ENCODE peak calls at places on chromosomes 11 and 22, in ten cellular contexts. One of them, this sample, is unnamed.

GRCh38 chr22:27329471-27329870 is 472.1 kb downstream of the MN1 start:
- DNase-seq in NCI-H1105: no peak
- DNase-seq in psoas muscle: no peak
- DNase-seq in stimulated activated CD4-positive, alpha-beta T cell treated with anti-CD3 and anti-CD28 coated beads, Interleukin-2, amount 100 ng/mL, for 48 hours: no peak
- DNase-seq in activated CD8-positive, alpha-beta memory T cell treated with anti-CD3 and anti-CD28 coated beads, Interleukin-2, amount 50 U/mL, for 48 hours: no peak
- DNase-seq in Peyer's patch: no peak
- DNase-seq in CD8-positive, alpha-beta T cell: no peak
- DNase-seq in GM04504: no peak
- DNase-seq in HEK293T: no peak
- DNase-seq in stimulated activated CD8-positive, alpha-beta memory T cell treated with anti-CD3 and anti-CD28 coated beads, Interleukin-15, amount 100 ng/mL, for 24 hours: no peak
- DNase-seq in this sample: no peak

GRCh38 chr11:29432719-29433325 is 584.0 kb downstream of the KCNA4 start:
- DNase-seq in NCI-H1105: no peak
- DNase-seq in psoas muscle: no peak
- DNase-seq in stimulated activated CD4-positive, alpha-beta T cell treated with anti-CD3 and anti-CD28 coated beads, Interleukin-2, amount 100 ng/mL, for 48 hours: no peak
- DNase-seq in activated CD8-positive, alpha-beta memory T cell treated with anti-CD3 and anti-CD28 coated beads, Interleukin-2, amount 50 U/mL, for 48 hours: no peak
- DNase-seq in Peyer's patch: no peak
- DNase-seq in CD8-positive, alpha-beta T cell: no peak
- DNase-seq in GM04504: no peak
- DNase-seq in HEK293T: peak
- DNase-seq in stimulated activated CD8-positive, alpha-beta memory T cell treated with anti-CD3 and anti-CD28 coated beads, Interleukin-15, amount 100 ng/mL, for 24 hours: no peak
- DNase-seq in this sample: peak

GRCh38 chr22:49965291-49966040 is 4.9 kb downstream of the PIM3 start:
- DNase-seq in NCI-H1105: no peak
- DNase-seq in psoas muscle: peak
- DNase-seq in stimulated activated CD4-positive, alpha-beta T cell treated with anti-CD3 and anti-CD28 coated beads, Interleukin-2, amount 100 ng/mL, for 48 hours: no peak
- DNase-seq in activated CD8-positive, alpha-beta memory T cell treated with anti-CD3 and anti-CD28 coated beads, Interleukin-2, amount 50 U/mL, for 48 hours: peak
- DNase-seq in Peyer's patch: peak
- DNase-seq in CD8-positive, alpha-beta T cell: no peak
- DNase-seq in GM04504: no peak
- DNase-seq in HEK293T: no peak
- DNase-seq in stimulated activated CD8-positive, alpha-beta memory T cell treated with anti-CD3 and anti-CD28 coated beads, Interleukin-15, amount 100 ng/mL, for 24 hours: no peak
- DNase-seq in this sample: no peak

GRCh38 chr11:29017941-29018340 is 909.8 kb downstream of the METTL15 start:
- DNase-seq in NCI-H1105: no peak
- DNase-seq in psoas muscle: no peak
- DNase-seq in stimulated activated CD4-positive, alpha-beta T cell treated with anti-CD3 and anti-CD28 coated beads, Interleukin-2, amount 100 ng/mL, for 48 hours: no peak
- DNase-seq in activated CD8-positive, alpha-beta memory T cell treated with anti-CD3 and anti-CD28 coated beads, Interleukin-2, amount 50 U/mL, for 48 hours: no peak
- DNase-seq in Peyer's patch: no peak
- DNase-seq in CD8-positive, alpha-beta T cell: no peak
- DNase-seq in GM04504: no peak
- DNase-seq in HEK293T: no peak
- DNase-seq in stimulated activated CD8-positive, alpha-beta memory T cell treated with anti-CD3 and anti-CD28 coated beads, Interleukin-15, amount 100 ng/mL, for 24 hours: no peak
- DNase-seq in this sample: no peak

GRCh38 chr11:121221801-121222200 is 70.8 kb upstream of the SC5D start:
- DNase-seq in NCI-H1105: no peak
- DNase-seq in psoas muscle: no peak
- DNase-seq in stimulated activated CD4-positive, alpha-beta T cell treated with anti-CD3 and anti-CD28 coated beads, Interleukin-2, amount 100 ng/mL, for 48 hours: no peak
- DNase-seq in activated CD8-positive, alpha-beta memory T cell treated with anti-CD3 and anti-CD28 coated beads, Interleukin-2, amount 50 U/mL, for 48 hours: no peak
- DNase-seq in Peyer's patch: no peak
- DNase-seq in CD8-positive, alpha-beta T cell: no peak
- DNase-seq in GM04504: no peak
- DNase-seq in HEK293T: no peak
- DNase-seq in stimulated activated CD8-positive, alpha-beta memory T cell treated with anti-CD3 and anti-CD28 coated beads, Interleukin-15, amount 100 ng/mL, for 24 hours: no peak
- DNase-seq in this sample: no peak

GRCh38 chr11:113806403-113806802 is 26.8 kb downstream of the CLDN25 start:
- DNase-seq in NCI-H1105: no peak
- DNase-seq in psoas muscle: no peak
- DNase-seq in stimulated activated CD4-positive, alpha-beta T cell treated with anti-CD3 and anti-CD28 coated beads, Interleukin-2, amount 100 ng/mL, for 48 hours: no peak
- DNase-seq in activated CD8-positive, alpha-beta memory T cell treated with anti-CD3 and anti-CD28 coated beads, Interleukin-2, amount 50 U/mL, for 48 hours: no peak
- DNase-seq in Peyer's patch: no peak
- DNase-seq in CD8-positive, alpha-beta T cell: no peak
- DNase-seq in GM04504: no peak
- DNase-seq in HEK293T: peak
- DNase-seq in stimulated activated CD8-positive, alpha-beta memory T cell treated with anti-CD3 and anti-CD28 coated beads, Interleukin-15, amount 100 ng/mL, for 24 hours: no peak
- DNase-seq in this sample: no peak

GRCh38 chr22:46650078-46650810 is 30.1 kb downstream of the GRAMD4 start:
- DNase-seq in NCI-H1105: no peak
- DNase-seq in psoas muscle: no peak
- DNase-seq in stimulated activated CD4-positive, alpha-beta T cell treated with anti-CD3 and anti-CD28 coated beads, Interleukin-2, amount 100 ng/mL, for 48 hours: no peak
- DNase-seq in activated CD8-positive, alpha-beta memory T cell treated with anti-CD3 and anti-CD28 coated beads, Interleukin-2, amount 50 U/mL, for 48 hours: no peak
- DNase-seq in Peyer's patch: no peak
- DNase-seq in CD8-positive, alpha-beta T cell: no peak
- DNase-seq in GM04504: no peak
- DNase-seq in HEK293T: no peak
- DNase-seq in stimulated activated CD8-positive, alpha-beta memory T cell treated with anti-CD3 and anti-CD28 coated beads, Interleukin-15, amount 100 ng/mL, for 24 hours: no peak
- DNase-seq in this sample: no peak

GRCh38 chr22:38740754-38741153 is 15.0 kb downstream of the SUN2 start:
- DNase-seq in NCI-H1105: no peak
- DNase-seq in psoas muscle: peak
- DNase-seq in stimulated activated CD4-positive, alpha-beta T cell treated with anti-CD3 and anti-CD28 coated beads, Interleukin-2, amount 100 ng/mL, for 48 hours: no peak
- DNase-seq in activated CD8-positive, alpha-beta memory T cell treated with anti-CD3 and anti-CD28 coated beads, Interleukin-2, amount 50 U/mL, for 48 hours: no peak
- DNase-seq in Peyer's patch: no peak
- DNase-seq in CD8-positive, alpha-beta T cell: no peak
- DNase-seq in GM04504: no peak
- DNase-seq in HEK293T: no peak
- DNase-seq in stimulated activated CD8-positive, alpha-beta memory T cell treated with anti-CD3 and anti-CD28 coated beads, Interleukin-15, amount 100 ng/mL, for 24 hours: no peak
- DNase-seq in this sample: no peak

GRCh38 chr11:83401506-83402225 is 115.5 kb upstream of the CCDC90B start:
- DNase-seq in NCI-H1105: no peak
- DNase-seq in psoas muscle: no peak
- DNase-seq in stimulated activated CD4-positive, alpha-beta T cell treated with anti-CD3 and anti-CD28 coated beads, Interleukin-2, amount 100 ng/mL, for 48 hours: no peak
- DNase-seq in activated CD8-positive, alpha-beta memory T cell treated with anti-CD3 and anti-CD28 coated beads, Interleukin-2, amount 50 U/mL, for 48 hours: no peak
- DNase-seq in Peyer's patch: no peak
- DNase-seq in CD8-positive, alpha-beta T cell: no peak
- DNase-seq in GM04504: no peak
- DNase-seq in HEK293T: no peak
- DNase-seq in stimulated activated CD8-positive, alpha-beta memory T cell treated with anti-CD3 and anti-CD28 coated beads, Interleukin-15, amount 100 ng/mL, for 24 hours: no peak
- DNase-seq in this sample: no peak

GRCh38 chr11:71256080-71256479 is 3.7 kb upstream of the SHANK2 start:
- DNase-seq in NCI-H1105: no peak
- DNase-seq in psoas muscle: no peak
- DNase-seq in stimulated activated CD4-positive, alpha-beta T cell treated with anti-CD3 and anti-CD28 coated beads, Interleukin-2, amount 100 ng/mL, for 48 hours: no peak
- DNase-seq in activated CD8-positive, alpha-beta memory T cell treated with anti-CD3 and anti-CD28 coated beads, Interleukin-2, amount 50 U/mL, for 48 hours: no peak
- DNase-seq in Peyer's patch: no peak
- DNase-seq in CD8-positive, alpha-beta T cell: no peak
- DNase-seq in GM04504: no peak
- DNase-seq in HEK293T: no peak
- DNase-seq in stimulated activated CD8-positive, alpha-beta memory T cell treated with anti-CD3 and anti-CD28 coated beads, Interleukin-15, amount 100 ng/mL, for 24 hours: no peak
- DNase-seq in this sample: no peak

GRCh38 chr11:6586434-6587359 is 16.7 kb downstream of the RRP8 start:
- DNase-seq in NCI-H1105: no peak
- DNase-seq in psoas muscle: no peak
- DNase-seq in stimulated activated CD4-positive, alpha-beta T cell treated with anti-CD3 and anti-CD28 coated beads, Interleukin-2, amount 100 ng/mL, for 48 hours: no peak
- DNase-seq in activated CD8-positive, alpha-beta memory T cell treated with anti-CD3 and anti-CD28 coated beads, Interleukin-2, amount 50 U/mL, for 48 hours: no peak
- DNase-seq in Peyer's patch: no peak
- DNase-seq in CD8-positive, alpha-beta T cell: no peak
- DNase-seq in GM04504: no peak
- DNase-seq in HEK293T: no peak
- DNase-seq in stimulated activated CD8-positive, alpha-beta memory T cell treated with anti-CD3 and anti-CD28 coated beads, Interleukin-15, amount 100 ng/mL, for 24 hours: no peak
- DNase-seq in this sample: peak

GRCh38 chr11:17898782-17899181 is 114.1 kb downstream of the SERGEF start:
- DNase-seq in NCI-H1105: no peak
- DNase-seq in psoas muscle: no peak
- DNase-seq in stimulated activated CD4-positive, alpha-beta T cell treated with anti-CD3 and anti-CD28 coated beads, Interleukin-2, amount 100 ng/mL, for 48 hours: no peak
- DNase-seq in activated CD8-positive, alpha-beta memory T cell treated with anti-CD3 and anti-CD28 coated beads, Interleukin-2, amount 50 U/mL, for 48 hours: no peak
- DNase-seq in Peyer's patch: no peak
- DNase-seq in CD8-positive, alpha-beta T cell: no peak
- DNase-seq in GM04504: no peak
- DNase-seq in HEK293T: no peak
- DNase-seq in stimulated activated CD8-positive, alpha-beta memory T cell treated with anti-CD3 and anti-CD28 coated beads, Interleukin-15, amount 100 ng/mL, for 24 hours: no peak
- DNase-seq in this sample: no peak

GRCh38 chr11:121418625-121419114 is 33.4 kb upstream of the SORL1 start:
- DNase-seq in NCI-H1105: no peak
- DNase-seq in psoas muscle: no peak
- DNase-seq in stimulated activated CD4-positive, alpha-beta T cell treated with anti-CD3 and anti-CD28 coated beads, Interleukin-2, amount 100 ng/mL, for 48 hours: no peak
- DNase-seq in activated CD8-positive, alpha-beta memory T cell treated with anti-CD3 and anti-CD28 coated beads, Interleukin-2, amount 50 U/mL, for 48 hours: no peak
- DNase-seq in Peyer's patch: no peak
- DNase-seq in CD8-positive, alpha-beta T cell: peak
- DNase-seq in GM04504: no peak
- DNase-seq in HEK293T: no peak
- DNase-seq in stimulated activated CD8-positive, alpha-beta memory T cell treated with anti-CD3 and anti-CD28 coated beads, Interleukin-15, amount 100 ng/mL, for 24 hours: no peak
- DNase-seq in this sample: no peak

GRCh38 chr22:37746366-37747089 is 49.7 kb downstream of the TRIOBP start:
- DNase-seq in NCI-H1105: no peak
- DNase-seq in psoas muscle: peak
- DNase-seq in stimulated activated CD4-positive, alpha-beta T cell treated with anti-CD3 and anti-CD28 coated beads, Interleukin-2, amount 100 ng/mL, for 48 hours: peak
- DNase-seq in activated CD8-positive, alpha-beta memory T cell treated with anti-CD3 and anti-CD28 coated beads, Interleukin-2, amount 50 U/mL, for 48 hours: peak
- DNase-seq in Peyer's patch: peak
- DNase-seq in CD8-positive, alpha-beta T cell: no peak
- DNase-seq in GM04504: no peak
- DNase-seq in HEK293T: peak
- DNase-seq in stimulated activated CD8-positive, alpha-beta memory T cell treated with anti-CD3 and anti-CD28 coated beads, Interleukin-15, amount 100 ng/mL, for 24 hours: peak
- DNase-seq in this sample: no peak

GRCh38 chr11:130464289-130464812 is 15.9 kb downstream of the ADAMTS15 start:
- DNase-seq in NCI-H1105: no peak
- DNase-seq in psoas muscle: no peak
- DNase-seq in stimulated activated CD4-positive, alpha-beta T cell treated with anti-CD3 and anti-CD28 coated beads, Interleukin-2, amount 100 ng/mL, for 48 hours: no peak
- DNase-seq in activated CD8-positive, alpha-beta memory T cell treated with anti-CD3 and anti-CD28 coated beads, Interleukin-2, amount 50 U/mL, for 48 hours: no peak
- DNase-seq in Peyer's patch: no peak
- DNase-seq in CD8-positive, alpha-beta T cell: no peak
- DNase-seq in GM04504: peak
- DNase-seq in HEK293T: no peak
- DNase-seq in stimulated activated CD8-positive, alpha-beta memory T cell treated with anti-CD3 and anti-CD28 coated beads, Interleukin-15, amount 100 ng/mL, for 24 hours: no peak
- DNase-seq in this sample: no peak

GRCh38 chr11:47617417-47617809 is 23.2 kb upstream of the C1QTNF4 start:
- DNase-seq in NCI-H1105: no peak
- DNase-seq in psoas muscle: no peak
- DNase-seq in stimulated activated CD4-positive, alpha-beta T cell treated with anti-CD3 and anti-CD28 coated beads, Interleukin-2, amount 100 ng/mL, for 48 hours: no peak
- DNase-seq in activated CD8-positive, alpha-beta memory T cell treated with anti-CD3 and anti-CD28 coated beads, Interleukin-2, amount 50 U/mL, for 48 hours: no peak
- DNase-seq in Peyer's patch: no peak
- DNase-seq in CD8-positive, alpha-beta T cell: no peak
- DNase-seq in GM04504: peak
- DNase-seq in HEK293T: no peak
- DNase-seq in stimulated activated CD8-positive, alpha-beta memory T cell treated with anti-CD3 and anti-CD28 coated beads, Interleukin-15, amount 100 ng/mL, for 24 hours: no peak
- DNase-seq in this sample: no peak

GRCh38 chr11:6378695-6378989 is 11.6 kb upstream of the SMPD1 start:
- DNase-seq in NCI-H1105: no peak
- DNase-seq in psoas muscle: no peak
- DNase-seq in stimulated activated CD4-positive, alpha-beta T cell treated with anti-CD3 and anti-CD28 coated beads, Interleukin-2, amount 100 ng/mL, for 48 hours: no peak
- DNase-seq in activated CD8-positive, alpha-beta memory T cell treated with anti-CD3 and anti-CD28 coated beads, Interleukin-2, amount 50 U/mL, for 48 hours: no peak
- DNase-seq in Peyer's patch: no peak
- DNase-seq in CD8-positive, alpha-beta T cell: no peak
- DNase-seq in GM04504: no peak
- DNase-seq in HEK293T: no peak
- DNase-seq in stimulated activated CD8-positive, alpha-beta memory T cell treated with anti-CD3 and anti-CD28 coated beads, Interleukin-15, amount 100 ng/mL, for 24 hours: no peak
- DNase-seq in this sample: no peak

GRCh38 chr22:48659393-48659792 is 1168.3 kb downstream of the BRD1 start:
- DNase-seq in NCI-H1105: no peak
- DNase-seq in psoas muscle: no peak
- DNase-seq in stimulated activated CD4-positive, alpha-beta T cell treated with anti-CD3 and anti-CD28 coated beads, Interleukin-2, amount 100 ng/mL, for 48 hours: no peak
- DNase-seq in activated CD8-positive, alpha-beta memory T cell treated with anti-CD3 and anti-CD28 coated beads, Interleukin-2, amount 50 U/mL, for 48 hours: no peak
- DNase-seq in Peyer's patch: no peak
- DNase-seq in CD8-positive, alpha-beta T cell: no peak
- DNase-seq in GM04504: no peak
- DNase-seq in HEK293T: no peak
- DNase-seq in stimulated activated CD8-positive, alpha-beta memory T cell treated with anti-CD3 and anti-CD28 coated beads, Interleukin-15, amount 100 ng/mL, for 24 hours: no peak
- DNase-seq in this sample: no peak

GRCh38 chr11:35619754-35620640 is 1.7 kb downstream of the FJX1 start:
- DNase-seq in NCI-H1105: no peak
- DNase-seq in psoas muscle: peak
- DNase-seq in stimulated activated CD4-positive, alpha-beta T cell treated with anti-CD3 and anti-CD28 coated beads, Interleukin-2, amount 100 ng/mL, for 48 hours: no peak
- DNase-seq in activated CD8-positive, alpha-beta memory T cell treated with anti-CD3 and anti-CD28 coated beads, Interleukin-2, amount 50 U/mL, for 48 hours: peak
- DNase-seq in Peyer's patch: peak
- DNase-seq in CD8-positive, alpha-beta T cell: no peak
- DNase-seq in GM04504: no peak
- DNase-seq in HEK293T: peak
- DNase-seq in stimulated activated CD8-positive, alpha-beta memory T cell treated with anti-CD3 and anti-CD28 coated beads, Interleukin-15, amount 100 ng/mL, for 24 hours: no peak
- DNase-seq in this sample: no peak

GRCh38 chr11:36373040-36374010 is 77.2 kb downstream of the PRR5L start:
- DNase-seq in NCI-H1105: no peak
- DNase-seq in psoas muscle: no peak
- DNase-seq in stimulated activated CD4-positive, alpha-beta T cell treated with anti-CD3 and anti-CD28 coated beads, Interleukin-2, amount 100 ng/mL, for 48 hours: no peak
- DNase-seq in activated CD8-positive, alpha-beta memory T cell treated with anti-CD3 and anti-CD28 coated beads, Interleukin-2, amount 50 U/mL, for 48 hours: no peak
- DNase-seq in Peyer's patch: no peak
- DNase-seq in CD8-positive, alpha-beta T cell: no peak
- DNase-seq in GM04504: no peak
- DNase-seq in HEK293T: no peak
- DNase-seq in stimulated activated CD8-positive, alpha-beta memory T cell treated with anti-CD3 and anti-CD28 coated beads, Interleukin-15, amount 100 ng/mL, for 24 hours: no peak
- DNase-seq in this sample: no peak

GRCh38 chr22:36522662-36523061 is 6.3 kb downstream of the EIF3D start:
- DNase-seq in NCI-H1105: no peak
- DNase-seq in psoas muscle: no peak
- DNase-seq in stimulated activated CD4-positive, alpha-beta T cell treated with anti-CD3 and anti-CD28 coated beads, Interleukin-2, amount 100 ng/mL, for 48 hours: no peak
- DNase-seq in activated CD8-positive, alpha-beta memory T cell treated with anti-CD3 and anti-CD28 coated beads, Interleukin-2, amount 50 U/mL, for 48 hours: no peak
- DNase-seq in Peyer's patch: no peak
- DNase-seq in CD8-positive, alpha-beta T cell: no peak
- DNase-seq in GM04504: no peak
- DNase-seq in HEK293T: no peak
- DNase-seq in stimulated activated CD8-positive, alpha-beta memory T cell treated with anti-CD3 and anti-CD28 coated beads, Interleukin-15, amount 100 ng/mL, for 24 hours: no peak
- DNase-seq in this sample: no peak

GRCh38 chr11:63870351-63871197 is 31.7 kb downstream of the MARK2 start:
- DNase-seq in NCI-H1105: no peak
- DNase-seq in psoas muscle: no peak
- DNase-seq in stimulated activated CD4-positive, alpha-beta T cell treated with anti-CD3 and anti-CD28 coated beads, Interleukin-2, amount 100 ng/mL, for 48 hours: no peak
- DNase-seq in activated CD8-positive, alpha-beta memory T cell treated with anti-CD3 and anti-CD28 coated beads, Interleukin-2, amount 50 U/mL, for 48 hours: no peak
- DNase-seq in Peyer's patch: peak
- DNase-seq in CD8-positive, alpha-beta T cell: no peak
- DNase-seq in GM04504: no peak
- DNase-seq in HEK293T: no peak
- DNase-seq in stimulated activated CD8-positive, alpha-beta memory T cell treated with anti-CD3 and anti-CD28 coated beads, Interleukin-15, amount 100 ng/mL, for 24 hours: no peak
- DNase-seq in this sample: no peak

GRCh38 chr11:102614485-102614884 is 10.6 kb downstream of the MMP20 start:
- DNase-seq in NCI-H1105: no peak
- DNase-seq in psoas muscle: no peak
- DNase-seq in stimulated activated CD4-positive, alpha-beta T cell treated with anti-CD3 and anti-CD28 coated beads, Interleukin-2, amount 100 ng/mL, for 48 hours: no peak
- DNase-seq in activated CD8-positive, alpha-beta memory T cell treated with anti-CD3 and anti-CD28 coated beads, Interleukin-2, amount 50 U/mL, for 48 hours: no peak
- DNase-seq in Peyer's patch: no peak
- DNase-seq in CD8-positive, alpha-beta T cell: no peak
- DNase-seq in GM04504: no peak
- DNase-seq in HEK293T: no peak
- DNase-seq in stimulated activated CD8-positive, alpha-beta memory T cell treated with anti-CD3 and anti-CD28 coated beads, Interleukin-15, amount 100 ng/mL, for 24 hours: no peak
- DNase-seq in this sample: no peak

GRCh38 chr11:75103380-75104026 is 6.8 kb upstream of the OR2AT4 start:
- DNase-seq in NCI-H1105: no peak
- DNase-seq in psoas muscle: no peak
- DNase-seq in stimulated activated CD4-positive, alpha-beta T cell treated with anti-CD3 and anti-CD28 coated beads, Interleukin-2, amount 100 ng/mL, for 48 hours: no peak
- DNase-seq in activated CD8-positive, alpha-beta memory T cell treated with anti-CD3 and anti-CD28 coated beads, Interleukin-2, amount 50 U/mL, for 48 hours: no peak
- DNase-seq in Peyer's patch: no peak
- DNase-seq in CD8-positive, alpha-beta T cell: no peak
- DNase-seq in GM04504: peak
- DNase-seq in HEK293T: no peak
- DNase-seq in stimulated activated CD8-positive, alpha-beta memory T cell treated with anti-CD3 and anti-CD28 coated beads, Interleukin-15, amount 100 ng/mL, for 24 hours: no peak
- DNase-seq in this sample: no peak

GRCh38 chr22:37561209-37562048 is 1.1 kb downstream of the CDC42EP1 start:
- DNase-seq in NCI-H1105: peak
- DNase-seq in psoas muscle: peak
- DNase-seq in stimulated activated CD4-positive, alpha-beta T cell treated with anti-CD3 and anti-CD28 coated beads, Interleukin-2, amount 100 ng/mL, for 48 hours: peak
- DNase-seq in activated CD8-positive, alpha-beta memory T cell treated with anti-CD3 and anti-CD28 coated beads, Interleukin-2, amount 50 U/mL, for 48 hours: peak
- DNase-seq in Peyer's patch: peak
- DNase-seq in CD8-positive, alpha-beta T cell: peak
- DNase-seq in GM04504: peak
- DNase-seq in HEK293T: peak
- DNase-seq in stimulated activated CD8-positive, alpha-beta memory T cell treated with anti-CD3 and anti-CD28 coated beads, Interleukin-15, amount 100 ng/mL, for 24 hours: peak
- DNase-seq in this sample: no peak

GRCh38 chr11:68317147-68317785 is 4.9 kb downstream of the LRP5 start:
- DNase-seq in NCI-H1105: no peak
- DNase-seq in psoas muscle: no peak
- DNase-seq in stimulated activated CD4-positive, alpha-beta T cell treated with anti-CD3 and anti-CD28 coated beads, Interleukin-2, amount 100 ng/mL, for 48 hours: no peak
- DNase-seq in activated CD8-positive, alpha-beta memory T cell treated with anti-CD3 and anti-CD28 coated beads, Interleukin-2, amount 50 U/mL, for 48 hours: no peak
- DNase-seq in Peyer's patch: no peak
- DNase-seq in CD8-positive, alpha-beta T cell: no peak
- DNase-seq in GM04504: no peak
- DNase-seq in HEK293T: no peak
- DNase-seq in stimulated activated CD8-positive, alpha-beta memory T cell treated with anti-CD3 and anti-CD28 coated beads, Interleukin-15, amount 100 ng/mL, for 24 hours: no peak
- DNase-seq in this sample: no peak

GRCh38 chr11:43632171-43632570 is 48.4 kb upstream of the HSD17B12 start:
- DNase-seq in NCI-H1105: no peak
- DNase-seq in psoas muscle: no peak
- DNase-seq in stimulated activated CD4-positive, alpha-beta T cell treated with anti-CD3 and anti-CD28 coated beads, Interleukin-2, amount 100 ng/mL, for 48 hours: no peak
- DNase-seq in activated CD8-positive, alpha-beta memory T cell treated with anti-CD3 and anti-CD28 coated beads, Interleukin-2, amount 50 U/mL, for 48 hours: no peak
- DNase-seq in Peyer's patch: no peak
- DNase-seq in CD8-positive, alpha-beta T cell: no peak
- DNase-seq in GM04504: no peak
- DNase-seq in HEK293T: no peak
- DNase-seq in stimulated activated CD8-positive, alpha-beta memory T cell treated with anti-CD3 and anti-CD28 coated beads, Interleukin-15, amount 100 ng/mL, for 24 hours: no peak
- DNase-seq in this sample: no peak

GRCh38 chr11:90434858-90435257 is 212.0 kb upstream of the CHORDC1 start:
- DNase-seq in NCI-H1105: peak
- DNase-seq in psoas muscle: no peak
- DNase-seq in stimulated activated CD4-positive, alpha-beta T cell treated with anti-CD3 and anti-CD28 coated beads, Interleukin-2, amount 100 ng/mL, for 48 hours: no peak
- DNase-seq in activated CD8-positive, alpha-beta memory T cell treated with anti-CD3 and anti-CD28 coated beads, Interleukin-2, amount 50 U/mL, for 48 hours: no peak
- DNase-seq in Peyer's patch: no peak
- DNase-seq in CD8-positive, alpha-beta T cell: no peak
- DNase-seq in GM04504: no peak
- DNase-seq in HEK293T: peak
- DNase-seq in stimulated activated CD8-positive, alpha-beta memory T cell treated with anti-CD3 and anti-CD28 coated beads, Interleukin-15, amount 100 ng/mL, for 24 hours: no peak
- DNase-seq in this sample: no peak

This sample was measured in NCI-H2029.